ENCODE peak calls at places on chromosomes 4 and X, in ten cellular contexts. R is EH; L is NCI-H2029 treated with DMSO at 0.1 percent for 48 hours; Z is lower leg skin; S is HFF-Myc; Y is endothelial cell; E is iris pigment epithelial cell; F is stimulated activated CD4-positive, alpha-beta T cell treated with anti-CD3 and anti-CD28 coated beads, TNF-alpha, amount 100 ng/mL, for 24 hours; Q is NCI-H774; B is NCI-H524 treated with DMSO at 0.1 percent for 48 hours. X is an unnamed sample.

GRCh38 chr4:29966386-29966785 is 753.8 kb upstream of the PCDH7 start:
- DNase-seq in R (no peak), L (no peak), Z (no peak), S (no peak), Y (no peak), E (no peak), F (no peak), Q (no peak), B (peak), X (no peak)

GRCh38 chrX:38009641-38010040 is 3.3 kb downstream of the SYTL5 start:
- DNase-seq in R (no peak), L (no peak), Z (no peak), S (no peak), Y (no peak), E (no peak), F (no peak), Q (no peak), B (no peak), X (no peak)

GRCh38 chr4:107122736-107123135 is 86.6 kb upstream of the DKK2 start:
- DNase-seq in R (no peak), L (no peak), Z (no peak), S (no peak), Y (no peak), E (no peak), F (no peak), Q (no peak), B (no peak), X (no peak)

GRCh38 chr4:174214102-174214878 is 69.2 kb downstream of the FBXO8 start:
- DNase-seq in R (no peak), L (no peak), Z (no peak), S (no peak), Y (no peak), E (no peak), F (no peak), Q (no peak), B (no peak), X (no peak)

GRCh38 chrX:24369816-24370215 is 9.4 kb downstream of the SUPT20HL1 start:
- DNase-seq in R (no peak), L (no peak), Z (no peak), S (no peak), Y (no peak), E (no peak), F (no peak), Q (no peak), B (no peak), X (no peak)

GRCh38 chr4:151409470-151410313 is 716 bp downstream of the FHIP1A start:
- DNase-seq in R (no peak), L (no peak), Z (no peak), S (no peak), Y (peak), E (peak), F (no peak), Q (no peak), B (no peak), X (no peak)

GRCh38 chr4:110201502-110201901 is 3.1 kb upstream of the ELOVL6 start:
- DNase-seq in R (no peak), L (no peak), Z (no peak), S (no peak), Y (no peak), E (no peak), F (no peak), Q (no peak), B (no peak), X (no peak)

GRCh38 chr4:120018786-120019185 is 47.9 kb downstream of the MAD2L1 start:
- DNase-seq in R (no peak), L (no peak), Z (no peak), S (no peak), Y (no peak), E (no peak), F (no peak), Q (no peak), B (no peak), X (no peak)

GRCh38 chr4:39924014-39924413 is 53.7 kb downstream of the PDS5A start:
- DNase-seq in R (no peak), L (no peak), Z (no peak), S (no peak), Y (no peak), E (no peak), F (no peak), Q (no peak), B (no peak), X (no peak)